ENCODE peak calls at places on chromosomes 5 and 9, in five cellular contexts. Q is left ventricle myocardium inferior, W is cardiac muscle cell, A is lower lobe of right lung, H is GDM1. L is an unnamed sample.
A peak's percentile ranks its signal among the peaks of the same experiment; 100 is the strongest.

GRCh38 chr9:129283705-129284606 is 105.9 kb upstream of the IER5L start:
- DNase-seq in Q (no peak), W (no peak), A (peak; percentile 40), H (no peak), L (no peak)

GRCh38 chr9:113516840-113517577 is 53.5 kb downstream of the RGS3 start:
- DNase-seq in Q (no peak), W (peak; percentile 43), A (no peak), H (peak; percentile 73), L (no peak)

GRCh38 chr9:3824062-3824461 is 298.3 kb upstream of the RFX3 start:
- DNase-seq in Q (no peak), W (no peak), A (no peak), H (no peak), L (peak; percentile 19)

GRCh38 chr9:108775901-108776306 is 79.9 kb downstream of the ACTL7B start:
- DNase-seq in Q (no peak), W (no peak), A (no peak), H (no peak), L (peak; percentile 59)

GRCh38 chr5:140039561-140039960 is 3.5 kb downstream of the NRG2 start:
- DNase-seq in Q (no peak), W (no peak), A (no peak), H (no peak), L (no peak)

GRCh38 chr5:153480401-153480800 is 10.1 kb upstream of the GRIA1 start:
- DNase-seq in Q (no peak), W (no peak), A (no peak), H (no peak), L (no peak)

GRCh38 chr9:69812068-69813000 is 8.3 kb upstream of the CFAP95 start:
- DNase-seq in Q (no peak), W (no peak), A (no peak), H (no peak), L (no peak)

GRCh38 chr9:127931092-127931881 is 710 bp upstream of the PIP5KL1 start:
- DNase-seq in Q (no peak), W (no peak), A (no peak), H (no peak), L (peak; percentile 88)

L was measured in NCI-H69.